ENCODE peak calls at places on chromosomes 6 and 20, in six cellular contexts. Q is fibroblast of lung, D is OCI-LY7, M is endothelial cell, F is left lung, Y is H9. W is an unnamed sample.

GRCh38 chr6:2168480-2168879 is 76.9 kb downstream of the GMDS start:
- DNase-seq in Q (peak), D (no peak), M (no peak), F (no peak), Y (no peak), W (no peak)

GRCh38 chr6:125598422-125598821 is 151.0 kb upstream of the HEY2 start:
- DNase-seq in Q (peak), D (no peak), M (no peak), F (no peak), Y (no peak), W (no peak)

GRCh38 chr20:35617397-35618031 is 1.9 kb downstream of the SPAG4 start:
- DNase-seq in Q (peak), D (peak), M (peak), F (peak), Y (peak), W (no peak)

GRCh38 chr20:33767100-33767499 is 35.3 kb downstream of the ZNF341 start:
- DNase-seq in Q (no peak), D (no peak), M (no peak), F (no peak), Y (no peak), W (no peak)

GRCh38 chr20:62819494-62820174 is 2.8 kb downstream of the COL9A3 start:
- DNase-seq in Q (peak), D (no peak), M (no peak), F (no peak), Y (no peak), W (no peak)

GRCh38 chr6:33320315-33321181 is 3.0 kb upstream of the ZBTB22 start:
- DNase-seq in Q (peak), D (no peak), M (no peak), F (no peak), Y (peak), W (no peak)

GRCh38 chr6:124389127-124389526 is 573.1 kb upstream of the RNF217 start:
- DNase-seq in Q (peak), D (no peak), M (no peak), F (no peak), Y (no peak), W (no peak)

GRCh38 chr6:72890233-72890632 is 268.4 kb downstream of the KCNQ5 start:
- DNase-seq in Q (no peak), D (no peak), M (no peak), F (no peak), Y (no peak), W (no peak)

GRCh38 chr6:12849420-12850200 is 133.0 kb downstream of the PHACTR1 start:
- DNase-seq in Q (no peak), D (no peak), M (no peak), F (no peak), Y (no peak), W (no peak)

DNA sequence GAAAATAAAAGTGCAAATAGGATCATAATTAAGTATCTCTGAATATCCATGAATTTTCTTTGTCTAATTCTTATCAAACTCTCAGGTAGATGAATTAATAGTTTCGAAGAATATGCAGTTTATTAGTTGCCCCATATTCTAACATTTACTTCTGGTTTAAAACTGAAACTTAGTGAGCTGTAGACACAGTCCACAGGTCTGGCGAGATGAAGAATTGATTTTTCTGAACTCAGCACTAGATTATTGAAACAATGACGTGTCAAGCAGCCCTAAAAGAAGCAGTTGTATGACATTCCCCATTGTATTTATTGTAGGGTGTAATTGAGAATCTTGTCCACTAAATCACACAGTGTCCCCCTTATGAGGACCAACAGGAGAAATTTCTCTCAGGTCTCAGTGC is 407.1 kb downstream of the GRIK2 start:
- DNase-seq in Q (no peak), D (no peak), M (no peak), F (no peak), Y (no peak), W (no peak)
- TF ChIP-seq CTCF in Q (no peak), D (no peak), M (no peak), F (no peak), Y (no peak), W (no peak)

GRCh38 chr6:93423542-93423941 is 4.2 kb upstream of the EPHA7 start:
- DNase-seq in Q (peak), D (peak), M (peak), F (no peak), Y (peak), W (peak)
- TF ChIP-seq CTCF in Q (no peak), D (peak), M (peak), F (no peak), Y (peak), W (peak)

DNA sequence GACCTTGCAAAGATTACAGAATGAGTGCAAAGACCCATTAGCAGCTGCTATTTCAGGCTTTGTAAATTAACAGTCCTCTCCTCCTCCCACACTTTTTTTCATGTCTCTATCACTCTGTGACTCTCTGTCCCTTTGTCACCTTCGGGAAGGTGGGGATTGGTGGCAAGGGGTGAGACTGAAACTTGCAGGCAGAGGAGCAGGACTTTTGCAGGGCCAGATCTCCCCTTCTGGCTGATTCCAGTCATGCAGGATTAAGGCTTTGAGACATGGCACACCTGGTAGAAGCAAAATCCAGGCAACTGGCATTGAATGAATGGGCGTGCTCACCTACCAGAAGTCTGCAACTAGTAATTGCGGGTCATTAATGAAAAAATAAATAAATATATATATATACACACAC is 222.7 kb downstream of the TSHZ2 start:
- DNase-seq in Q (no peak), D (no peak), M (no peak), F (no peak), Y (no peak), W (no peak)
- TF ChIP-seq CTCF in Q (no peak), D (peak), M (no peak), F (no peak), Y (peak), W (peak)

DNA sequence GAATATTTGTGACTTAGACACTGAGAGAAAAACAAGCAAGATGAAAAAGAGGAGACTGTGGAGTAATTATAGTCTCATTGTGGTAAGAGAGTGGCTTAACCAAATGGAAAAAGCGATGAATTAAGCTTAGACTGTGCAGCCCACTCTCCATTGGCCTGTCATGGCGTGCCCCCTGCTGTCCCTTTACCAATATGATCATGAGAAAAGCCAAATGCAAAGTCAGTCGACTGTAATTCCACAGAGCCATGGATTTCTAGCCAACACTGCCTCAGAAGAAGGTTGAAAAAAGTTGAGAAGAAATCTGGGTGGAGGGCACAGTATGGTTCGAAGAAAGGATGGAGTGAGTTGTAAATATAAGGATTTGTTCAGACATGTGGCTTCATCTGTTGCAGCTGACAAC is 251.3 kb downstream of the DOK5 start:
- DNase-seq in Q (peak), D (no peak), M (no peak), F (no peak), Y (no peak), W (no peak)
- TF ChIP-seq CTCF in Q (no peak), D (no peak), M (no peak), F (no peak), Y (no peak), W (no peak)

GRCh38 chr6:27494987-27495385 is 22.1 kb upstream of the ZNF184 start:
- DNase-seq in Q (no peak), D (no peak), M (no peak), F (no peak), Y (no peak), W (no peak)

GRCh38 chr6:27494103-27494502 is 21.2 kb upstream of the ZNF184 start:
- DNase-seq in Q (no peak), D (no peak), M (no peak), F (no peak), Y (no peak), W (no peak)

GRCh38 chr6:27500177-27500576 is 27.3 kb upstream of the ZNF184 start:
- DNase-seq in Q (no peak), D (no peak), M (no peak), F (no peak), Y (peak), W (no peak)

GRCh38 chr6:27492776-27493175 is 19.9 kb upstream of the ZNF184 start:
- DNase-seq in Q (no peak), D (no peak), M (no peak), F (no peak), Y (no peak), W (no peak)

GRCh38 chr6:27495386-27496135 is 22.7 kb upstream of the ZNF184 start:
- DNase-seq in Q (peak), D (no peak), M (peak), F (no peak), Y (peak), W (no peak)
- TF ChIP-seq CTCF in Q (peak), D (no peak), M (no peak), F (no peak), Y (peak), W (no peak)

W was measured in progenitor cell of endocrine pancreas.